ENCODE peak calls at places on chromosomes 5 and 9, in six cellular contexts. Z, O, W, F, R and Q are unnamed samples.
A peak's percentile ranks its signal among the peaks of the same experiment; 100 is the strongest.

GRCh38 chr5:14501353-14502162 is 80.0 kb upstream of the OTULINL start:
- DNase-seq in F (no peak), O (no peak), R (no peak), Z (no peak), W (no peak), Q (no peak)

GRCh38 chr5:163535290-163535689 is 29.9 kb downstream of the MAT2B start:
- DNase-seq in Z (no peak), O (no peak), F (no peak), R (no peak), W (no peak), Q (no peak)

GRCh38 chr5:176365663-176366574 is 632 bp downstream of the ARL10 start:
- DNase-seq in F (no peak), R (no peak), Z (no peak), O (no peak), W (no peak), Q (no peak)

GRCh38 chr5:172902497-172903472 is 56.4 kb upstream of the RPL26L1 start:
- DNase-seq in Z (no peak), O (no peak), F (peak; percentile 94), R (no peak), W (peak; percentile 76), Q (no peak)

GRCh38 chr9:124809211-124809610 is 32.3 kb downstream of the OLFML2A start:
- DNase-seq in O (no peak), Z (no peak), R (no peak), W (no peak), F (no peak), Q (no peak)

GRCh38 chr5:137036630-137037029 is 462.5 kb downstream of the SPOCK1 start:
- DNase-seq in F (no peak), O (no peak), Z (no peak), W (no peak), R (no peak), Q (no peak)

GRCh38 chr5:78974011-78974410 is 11.1 kb downstream of the ARSB start:
- DNase-seq in F (no peak), W (no peak), Z (no peak), O (no peak), R (no peak), Q (no peak)

GRCh38 chr5:107369622-107370021 is 301.1 kb downstream of the EFNA5 start:
- DNase-seq in F (no peak), Z (no peak), R (no peak), O (no peak), W (no peak), Q (no peak)

GRCh38 chr5:126656397-126657007 is 55.8 kb downstream of the PHAX start:
- DNase-seq in O (no peak), Z (no peak), R (peak; percentile 15), W (no peak), F (peak; percentile 18), Q (peak; percentile 56)

GRCh38 chr5:45060686-45061085 is 251.9 kb downstream of the MRPS30 start:
- DNase-seq in W (no peak), Z (no peak), F (no peak), R (no peak), O (no peak), Q (no peak)

GRCh38 chr5:45062044-45062443 is 253.3 kb downstream of the MRPS30 start:
- DNase-seq in R (no peak), Z (no peak), W (no peak), O (no peak), F (no peak), Q (no peak)

DNA sequence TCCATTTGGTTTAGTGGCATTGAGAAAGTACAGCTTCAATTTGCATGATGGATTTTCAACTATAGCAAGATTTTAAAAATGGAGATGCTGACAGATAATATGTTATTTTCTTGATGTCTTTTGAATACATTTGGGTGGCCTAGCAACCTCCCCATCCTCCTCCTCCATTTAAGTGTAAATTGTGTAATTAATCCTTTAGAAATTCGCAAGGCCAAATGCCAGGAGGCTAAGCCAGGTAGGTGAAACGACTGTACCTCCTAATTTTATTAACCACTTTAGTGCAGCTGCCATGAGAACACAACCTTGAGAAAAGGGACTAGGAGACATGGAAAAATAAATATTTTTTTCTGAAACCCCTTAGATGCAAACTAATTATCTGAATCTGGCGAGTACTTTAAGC is 248.8 kb downstream of the MRPS30 start:
- DNase-seq in Z (no peak), O (no peak), F (no peak), R (no peak), W (no peak), Q (no peak)
- TF ChIP-seq CTCF in Z (no peak), O (no peak), F (no peak), R (no peak), W (no peak), Q (no peak)

DNA sequence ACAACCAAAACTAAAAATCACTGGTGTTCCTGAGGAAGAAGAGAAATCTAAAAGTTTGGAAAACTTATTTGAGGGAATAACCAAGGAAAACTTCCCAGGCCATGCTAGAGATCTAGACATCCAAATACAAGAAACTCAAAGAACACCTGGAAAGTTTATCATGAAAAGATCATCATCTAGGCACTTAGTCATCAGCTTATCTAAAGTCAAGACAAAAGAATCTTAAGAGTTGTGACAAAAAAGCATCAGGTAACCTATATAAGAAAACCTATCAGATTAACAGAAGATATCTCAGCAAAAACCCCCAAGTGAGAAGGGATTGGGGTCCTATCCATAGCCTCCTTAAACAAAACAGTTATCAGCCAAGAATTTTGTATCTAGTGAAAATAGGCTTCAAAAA is 17.1 kb upstream of the SPEF2 start:
- DNase-seq in W (no peak), R (no peak), Z (no peak), O (no peak), F (no peak), Q (no peak)
- H3K4me3 ChIP-seq in W (no peak overlapping the region), R (no peak overlapping the region), Z (no peak overlapping the region), O (no peak overlapping the region), F (no peak overlapping the region), Q (no peak overlapping the region)

GRCh38 chr9:31259824-31260223 is 1124.6 kb upstream of the ACO1 start:
- DNase-seq in O (no peak), R (no peak), W (no peak), F (no peak), Z (no peak), Q (peak; percentile 42)
- TF ChIP-seq CTCF in O (no peak), R (no peak), W (no peak), F (no peak), Z (no peak), Q (no peak)

GRCh38 chr9:137543237-137543963 is 6.8 kb downstream of the PNPLA7 start:
- DNase-seq in O (no peak), W (no peak), Z (no peak), R (no peak), F (no peak), Q (no peak)

GRCh38 chr9:137542486-137542885 is 7.7 kb downstream of the PNPLA7 start:
- DNase-seq in W (no peak), R (no peak), F (no peak), Z (no peak), O (no peak), Q (no peak)

GRCh38 chr9:137544176-137544755 is 5.9 kb downstream of the PNPLA7 start:
- DNase-seq in W (no peak), F (no peak), O (no peak), R (no peak), Z (no peak), Q (no peak)

GRCh38 chr9:137538058-137538457 is 12.1 kb downstream of the PNPLA7 start:
- DNase-seq in F (no peak), W (no peak), R (no peak), O (no peak), Z (no peak), Q (no peak)

GRCh38 chr9:137540536-137540935 is 9.7 kb downstream of the PNPLA7 start:
- DNase-seq in O (no peak), W (no peak), F (no peak), Z (no peak), R (no peak), Q (no peak)
- H3K4me3 ChIP-seq in O (no peak overlapping the region), W (no peak overlapping the region), F (no peak overlapping the region), Z (no peak overlapping the region), R (no peak overlapping the region), Q (no peak overlapping the region)